ENCODE peak calls at places on chromosomes 6 and 20, in four cellular contexts. One of them, this sample, is unnamed.

GRCh38 chr20:63306673-63307537 is 13.9 kb downstream of the COL20A1 start:
- DNase-seq in K562: no peak
- DNase-seq in A549: no peak
- DNase-seq in HepG2: no peak
- DNase-seq in this sample: no peak

GRCh38 chr20:18739785-18740184 is 73.8 kb upstream of the SCP2D1 start:
- DNase-seq in K562: no peak
- DNase-seq in A549: no peak
- DNase-seq in HepG2: no peak
- DNase-seq in this sample: peak; percentile 9

GRCh38 chr6:152089992-152090391 is 282.5 kb downstream of the ESR1 start:
- DNase-seq in K562: no peak
- DNase-seq in A549: no peak
- DNase-seq in HepG2: no peak
- DNase-seq in this sample: no peak

GRCh38 chr6:53524455-53524815 is 20.5 kb downstream of the GCLC start:
- DNase-seq in K562: no peak
- DNase-seq in A549: no peak
- DNase-seq in HepG2: no peak
- DNase-seq in this sample: no peak

GRCh38 chr6:148146717-148147116 is 195.9 kb upstream of the SASH1 start:
- DNase-seq in K562: no peak
- DNase-seq in A549: no peak
- DNase-seq in HepG2: no peak
- DNase-seq in this sample: no peak

GRCh38 chr6:67909354-67909753 is 725.7 kb upstream of the ADGRB3 start:
- DNase-seq in K562: no peak
- DNase-seq in A549: no peak
- DNase-seq in HepG2: no peak
- DNase-seq in this sample: no peak

GRCh38 chr20:37102571-37102970 is 6.8 kb upstream of the RBL1 start:
- DNase-seq in K562: no peak
- DNase-seq in A549: no peak
- DNase-seq in HepG2: no peak
- DNase-seq in this sample: no peak

GRCh38 chr6:155301867-155302266 is 12.4 kb downstream of the TFB1M start:
- DNase-seq in K562: no peak
- DNase-seq in A549: no peak
- DNase-seq in HepG2: no peak
- DNase-seq in this sample: no peak

GRCh38 chr6:33683051-33683571 is 28.4 kb downstream of the UQCC2 start:
- DNase-seq in K562: no peak
- DNase-seq in A549: no peak
- DNase-seq in HepG2: no peak
- DNase-seq in this sample: no peak

GRCh38 chr20:61146006-61146405 is 106.1 kb upstream of the CDH4 start:
- DNase-seq in K562: no peak
- DNase-seq in A549: no peak
- DNase-seq in HepG2: no peak
- DNase-seq in this sample: no peak

GRCh38 chr6:138349891-138350290 is 27.8 kb upstream of the SMIM28 start:
- DNase-seq in K562: no peak
- DNase-seq in A549: no peak
- DNase-seq in HepG2: no peak
- DNase-seq in this sample: no peak

GRCh38 chr6:35014786-35015185 is 125.7 kb downstream of the ANKS1A start:
- DNase-seq in K562: no peak
- DNase-seq in A549: no peak
- DNase-seq in HepG2: peak; percentile 61
- DNase-seq in this sample: no peak

GRCh38 chr6:134195164-134195906 is 122.6 kb downstream of the SGK1 start:
- DNase-seq in K562: peak; percentile 29
- DNase-seq in A549: no peak
- DNase-seq in HepG2: peak; percentile 84
- DNase-seq in this sample: no peak

GRCh38 chr6:30826961-30827342 is 57.4 kb upstream of the DDR1 start:
- DNase-seq in K562: peak; percentile 54
- DNase-seq in A549: no peak
- DNase-seq in HepG2: peak; percentile 65
- DNase-seq in this sample: no peak

GRCh38 chr20:35077341-35077740 is 15.3 kb downstream of the TRPC4AP start:
- DNase-seq in K562: no peak
- DNase-seq in A549: no peak
- DNase-seq in HepG2: no peak
- DNase-seq in this sample: no peak

GRCh38 chr20:19934792-19935491 is 82.2 kb upstream of the NAA20 start:
- DNase-seq in K562: no peak
- DNase-seq in A549: peak; percentile 51
- DNase-seq in HepG2: no peak
- DNase-seq in this sample: no peak

GRCh38 chr6:95084867-95085266 is 492.5 kb upstream of the MANEA start:
- DNase-seq in K562: no peak
- DNase-seq in A549: no peak
- DNase-seq in HepG2: no peak
- DNase-seq in this sample: no peak

GRCh38 chr20:25178563-25179438 is 16.7 kb upstream of the ENTPD6 start:
- DNase-seq in K562: peak; percentile 12
- DNase-seq in A549: peak; percentile 89
- DNase-seq in HepG2: peak; percentile 67
- DNase-seq in this sample: no peak

GRCh38 chr6:4957521-4958231 is 46.2 kb downstream of the RPP40 start:
- DNase-seq in K562: no peak
- DNase-seq in A549: no peak
- DNase-seq in HepG2: peak; percentile 24
- DNase-seq in this sample: no peak

GRCh38 chr20:61561111-61561830 is 309.2 kb downstream of the CDH4 start:
- DNase-seq in K562: no peak
- DNase-seq in A549: no peak
- DNase-seq in HepG2: no peak
- DNase-seq in this sample: no peak

DNA sequence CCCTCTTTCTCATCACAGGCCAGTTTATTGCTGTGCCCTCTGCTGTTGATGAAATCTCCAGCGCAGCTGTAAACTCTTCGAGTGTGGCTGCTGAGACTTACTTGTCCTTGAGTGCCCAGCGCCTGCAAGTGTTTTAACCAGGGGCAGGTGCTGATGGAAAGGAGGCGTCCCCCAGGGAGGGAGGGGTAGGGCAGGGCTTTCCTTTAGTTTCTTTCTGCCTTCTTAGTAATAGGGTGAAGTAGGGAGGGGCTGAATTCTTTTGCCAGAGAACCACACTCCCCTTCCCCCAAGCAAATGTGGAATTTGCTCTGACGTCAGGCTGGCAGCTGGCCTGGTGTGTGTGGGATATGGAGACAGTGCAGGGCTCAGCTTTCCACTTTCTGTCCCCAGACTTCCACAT is 61.2 kb downstream of the IGF2R start:
- DNase-seq in K562: no peak
- DNase-seq in A549: no peak
- DNase-seq in HepG2: no peak
- DNase-seq in this sample: peak; percentile 25
- TF ChIP-seq CHD2 in K562: no peak
- TF ChIP-seq CHD2 in A549: no peak
- TF ChIP-seq CHD2 in HepG2: no peak
- TF ChIP-seq CHD2 in this sample: no peak

DNA sequence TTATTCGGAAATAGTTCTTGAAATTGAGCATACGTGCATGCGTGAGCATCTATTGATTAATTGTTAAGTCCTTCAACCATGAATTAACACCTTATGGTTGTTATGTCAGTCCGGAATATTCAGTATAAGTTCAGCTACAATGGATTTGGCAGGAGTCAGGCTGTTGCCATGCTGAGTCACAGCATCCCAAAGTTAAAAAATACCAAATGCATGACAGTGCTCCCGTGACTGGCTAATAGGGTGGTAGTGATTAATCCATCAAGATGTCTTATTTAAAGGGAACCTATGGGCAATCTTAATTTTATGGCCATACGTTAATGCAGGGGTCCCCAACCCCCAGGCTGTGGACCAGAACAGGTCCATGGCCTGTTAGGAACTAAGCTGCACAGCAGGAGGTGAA is 10.5 kb downstream of the RAE1 start:
- DNase-seq in K562: no peak
- DNase-seq in A549: no peak
- DNase-seq in HepG2: no peak
- DNase-seq in this sample: no peak
- TF ChIP-seq JUN in K562: no peak
- TF ChIP-seq JUN in A549: no peak
- TF ChIP-seq JUN in HepG2: no peak
- TF ChIP-seq JUN in this sample: no peak

GRCh38 chr6:136982928-136983327 is 60.8 kb downstream of the SLC35D3 start:
- DNase-seq in K562: no peak
- DNase-seq in A549: no peak
- DNase-seq in HepG2: no peak
- DNase-seq in this sample: no peak

GRCh38 chr6:136979206-136979605 is 57.1 kb downstream of the SLC35D3 start:
- DNase-seq in K562: no peak
- DNase-seq in A549: no peak
- DNase-seq in HepG2: no peak
- DNase-seq in this sample: no peak

GRCh38 chr6:136977075-136977474 is 55.0 kb downstream of the SLC35D3 start:
- DNase-seq in K562: no peak
- DNase-seq in A549: no peak
- DNase-seq in HepG2: no peak
- DNase-seq in this sample: no peak

GRCh38 chr6:136983692-136984091 is 61.1 kb downstream of the IL20RA start:
- DNase-seq in K562: no peak
- DNase-seq in A549: no peak
- DNase-seq in HepG2: no peak
- DNase-seq in this sample: no peak

GRCh38 chr6:136980070-136980469 is 58.0 kb downstream of the SLC35D3 start:
- DNase-seq in K562: no peak
- DNase-seq in A549: no peak
- DNase-seq in HepG2: no peak
- DNase-seq in this sample: no peak
- TF ChIP-seq CHD2 in K562: no peak
- TF ChIP-seq CHD2 in A549: no peak
- TF ChIP-seq CHD2 in HepG2: no peak
- TF ChIP-seq CHD2 in this sample: no peak

DNA sequence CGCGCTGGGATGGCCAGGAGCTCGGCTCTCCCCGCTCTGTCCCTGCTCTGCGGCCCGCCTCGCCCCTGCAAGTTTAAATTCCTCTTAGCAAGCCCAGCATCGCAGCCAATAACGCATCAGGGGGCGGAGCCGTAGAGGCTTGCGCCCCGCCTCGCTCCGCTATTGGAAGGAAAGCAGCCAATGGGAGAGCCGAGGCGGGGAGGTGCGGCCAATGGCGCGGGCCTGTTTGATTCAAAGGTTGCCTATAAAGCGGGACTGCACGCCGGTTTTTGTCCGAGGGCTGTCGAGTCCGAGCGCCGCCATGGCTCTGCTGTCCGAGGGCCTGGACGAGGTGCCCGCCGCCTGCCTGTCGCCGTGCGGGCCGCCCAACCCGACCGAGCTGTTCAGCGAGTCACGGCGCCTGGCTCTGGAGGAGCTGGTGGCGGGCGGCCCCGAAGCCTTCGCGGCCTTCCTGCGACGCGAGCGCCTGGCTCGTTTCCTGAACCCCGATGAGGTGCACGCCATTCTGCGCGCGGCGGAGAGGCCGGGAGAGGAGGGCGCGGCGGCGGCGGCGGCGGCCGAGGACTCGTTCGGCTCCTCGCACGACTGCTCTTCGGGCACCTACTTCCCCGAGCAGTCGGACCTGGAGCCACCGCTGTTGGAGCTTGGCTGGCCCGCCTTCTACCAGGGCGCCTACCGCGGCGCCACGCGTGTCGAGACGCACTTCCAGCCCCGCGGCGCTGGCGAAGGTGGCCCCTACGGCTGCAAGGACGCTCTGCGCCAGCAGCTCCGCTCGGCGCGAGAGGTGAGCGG is at the start of gene FAM83D:
- DNase-seq in K562: peak; percentile 99
- DNase-seq in A549: peak; percentile 99
- DNase-seq in HepG2: peak; percentile 99
- DNase-seq in this sample: peak; percentile 99
- TF ChIP-seq JUN in K562: no peak
- TF ChIP-seq JUN in A549: peak; percentile 67
- TF ChIP-seq JUN in HepG2: peak; percentile 84
- TF ChIP-seq JUN in this sample: no peak

DNA sequence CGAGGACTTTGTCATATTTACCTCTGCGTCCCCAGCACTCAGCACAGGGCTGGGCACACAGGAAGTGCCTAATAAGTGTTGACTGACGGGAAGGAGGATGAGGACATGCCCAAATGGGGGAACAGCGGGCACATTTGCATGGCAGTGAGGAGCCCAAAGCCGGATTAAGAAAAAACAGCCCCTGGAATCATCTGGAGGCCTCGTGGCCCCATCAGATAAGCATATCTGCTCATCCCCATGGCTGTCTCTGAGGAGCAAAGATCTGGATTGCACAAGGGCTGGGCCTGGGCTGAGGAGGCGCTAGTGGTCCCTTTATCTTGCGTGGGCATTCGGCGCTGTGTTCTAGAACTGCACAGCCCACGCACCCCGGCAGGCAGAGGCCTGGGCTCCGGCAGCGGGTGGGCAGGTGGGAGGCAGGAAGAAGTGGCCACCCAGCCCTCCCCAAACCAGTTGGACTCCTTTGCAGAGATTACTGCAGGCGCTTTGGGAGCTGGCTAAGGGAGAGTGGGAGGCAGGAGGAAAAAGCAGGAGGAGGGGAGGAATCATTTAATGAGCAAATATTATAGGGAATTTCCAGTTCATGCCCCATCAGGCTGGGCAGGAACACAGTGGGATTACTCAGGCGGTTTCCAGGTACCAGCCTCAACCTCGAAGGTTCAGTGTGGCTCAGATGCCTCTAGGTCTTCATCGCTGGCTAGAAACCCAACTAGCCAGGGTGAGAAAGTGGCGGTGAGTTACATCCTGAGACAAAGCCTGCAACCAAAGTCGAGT is 108.1 kb downstream of the CEBPB start:
- DNase-seq in K562: peak; percentile 69
- DNase-seq in A549: no peak
- DNase-seq in HepG2: no peak
- DNase-seq in this sample: no peak
- TF ChIP-seq CHD2 in K562: no peak
- TF ChIP-seq CHD2 in A549: no peak
- TF ChIP-seq CHD2 in HepG2: no peak
- TF ChIP-seq CHD2 in this sample: no peak